ENCODE peak calls at places on chromosomes 3 and 15, in ten cellular contexts. W is NB4, S is Peyer's patch, Z is right lobe of liver, X is bronchial epithelial cell, M is cardiac muscle cell, K is neural crest cell, A is tibial artery, C is Calu3, R is neural progenitor cell. E is an unnamed sample.
A peak's percentile ranks its signal among the peaks of the same experiment; 100 is the strongest.

GRCh38 chr3:116920836-116921596 is 211.4 kb downstream of the TUSC7 start:
- DNase-seq in A (no peak), R (no peak), K (no peak), C (no peak), Z (no peak), W (no peak), S (no peak), X (peak; percentile 72), M (no peak), E (no peak)

GRCh38 chr15:59687831-59688230 is 1.3 kb downstream of the BNIP2 start:
- DNase-seq in S (no peak), Z (no peak), C (no peak), W (peak; percentile 68), X (peak; percentile 47), K (no peak), A (no peak), M (peak; percentile 57), R (no peak), E (no peak)

GRCh38 chr3:86180696-86181095 is 810.3 kb downstream of the VGLL3 start:
- DNase-seq in Z (no peak), S (no peak), A (no peak), C (peak; percentile 39), M (no peak), K (no peak), R (peak; percentile 39), W (peak; percentile 4), X (peak; percentile 20), E (no peak)

GRCh38 chr3:135987647-135988046 is 22.1 kb downstream of the PPP2R3A start:
- DNase-seq in K (no peak), W (no peak), M (peak; percentile 30), Z (no peak), R (no peak), S (no peak), A (no peak), C (no peak), X (no peak), E (no peak)

GRCh38 chr3:66041828-66042227 is 3.1 kb upstream of the MAGI1 start:
- DNase-seq in S (no peak), A (no peak), W (no peak), K (no peak), X (no peak), C (no peak), M (no peak), R (no peak), Z (no peak), E (no peak)

GRCh38 chr3:72721696-72722381 is 126.4 kb downstream of the SHQ1 start:
- DNase-seq in K (no peak), C (no peak), W (no peak), A (no peak), R (peak; percentile 22), Z (no peak), X (no peak), M (no peak), S (no peak), E (no peak)

GRCh38 chr3:192566706-192567290 is 160.5 kb downstream of the FGF12 start:
- DNase-seq in K (peak; percentile 71), S (peak; percentile 41), A (peak; percentile 81), Z (peak; percentile 68), X (peak; percentile 74), C (peak; percentile 82), R (peak; percentile 80), M (peak; percentile 92), W (peak; percentile 71), E (no peak)

GRCh38 chr3:149472393-149472792 is 2.1 kb upstream of the TM4SF4 start:
- DNase-seq in M (peak; percentile 55), Z (no peak), A (no peak), K (no peak), R (no peak), C (no peak), S (no peak), X (no peak), W (no peak), E (no peak)

GRCh38 chr3:193693774-193694173 is 100.8 kb downstream of the OPA1 start:
- DNase-seq in M (no peak), W (peak; percentile 9), A (no peak), X (no peak), R (no peak), Z (no peak), K (no peak), S (peak; percentile 35), C (no peak), E (no peak)

GRCh38 chr3:65044401-65044800 is 356.6 kb upstream of the ADAMTS9 start:
- DNase-seq in W (no peak), X (no peak), S (no peak), M (no peak), R (no peak), C (no peak), A (no peak), Z (no peak), K (no peak), E (no peak)

GRCh38 chr3:129593230-129593594 is 13.3 kb downstream of the PLXND1 start:
- DNase-seq in A (no peak), M (no peak), Z (no peak), C (no peak), K (no peak), W (no peak), S (no peak), R (no peak), X (no peak), E (no peak)

GRCh38 chr3:140712301-140712700 is 34.4 kb downstream of the TRIM42 start:
- DNase-seq in S (no peak), X (no peak), C (no peak), W (no peak), M (no peak), R (no peak), K (no peak), Z (no peak), A (no peak), E (no peak)

GRCh38 chr3:130354430-130354829 is 9.0 kb downstream of the COL6A5 start:
- DNase-seq in R (no peak), Z (no peak), M (peak; percentile 17), W (peak; percentile 72), C (no peak), X (peak; percentile 49), K (no peak), A (no peak), S (no peak), E (no peak)

GRCh38 chr3:129312021-129312639 is 33.5 kb downstream of the HMCES start:
- DNase-seq in M (no peak), C (no peak), Z (no peak), R (no peak), X (peak; percentile 24), S (no peak), A (no peak), K (no peak), W (peak; percentile 14), E (peak; percentile 34)

GRCh38 chr3:166211451-166211850 is 374.2 kb upstream of the BCHE start:
- DNase-seq in X (no peak), M (no peak), K (no peak), Z (no peak), W (no peak), C (no peak), R (peak; percentile 86), S (no peak), A (no peak), E (no peak)

GRCh38 chr3:354433-354832 is 157.9 kb downstream of the CHL1 start:
- DNase-seq in K (peak; percentile 46), A (no peak), C (peak; percentile 54), S (peak; percentile 49), M (peak; percentile 38), R (peak; percentile 61), Z (no peak), W (peak; percentile 55), X (peak; percentile 62), E (no peak)

GRCh38 chr15:37767841-37768455 is 166.5 kb upstream of the TMCO5A start:
- DNase-seq in M (peak; percentile 33), X (peak; percentile 76), W (no peak), C (no peak), R (no peak), K (no peak), S (no peak), A (no peak), Z (no peak), E (no peak)

DNA sequence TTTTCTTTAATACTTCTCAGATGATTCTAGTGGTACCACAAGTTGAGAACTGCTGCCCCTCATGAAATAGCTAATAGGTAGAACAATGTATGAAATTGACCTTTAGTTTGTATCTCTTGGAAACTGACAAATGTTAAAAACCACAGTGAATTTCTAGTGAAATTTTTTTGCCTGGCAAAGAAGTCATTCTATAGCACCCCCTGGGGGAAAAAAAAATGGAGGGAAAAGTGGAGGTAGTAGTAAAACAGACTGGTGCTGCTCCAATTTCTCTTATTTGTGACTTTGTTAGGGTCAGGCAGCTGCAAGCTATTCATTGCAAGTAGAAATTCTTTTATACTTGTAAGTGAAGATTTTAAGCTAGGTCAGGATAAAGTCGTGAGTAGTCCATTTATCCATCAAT is 605.0 kb downstream of the NLGN1 start:
- DNase-seq in C (peak; percentile 55), Z (no peak), S (no peak), A (no peak), K (peak; percentile 1), W (peak; percentile 2), M (peak; percentile 1), X (no peak), R (no peak), E (no peak)
- TF ChIP-seq CTCF in C (peak; percentile 61), Z (no peak), S (no peak), A (peak; percentile 12), K (peak; percentile 43), W (no peak), M (peak; percentile 19), X (peak; percentile 1), R (peak; percentile 42), E (no peak)

GRCh38 chr15:89139613-89140499 is 51.6 kb downstream of the ABHD2 start:
- DNase-seq in M (peak; percentile 51), R (peak; percentile 31), Z (no peak), S (no peak), X (no peak), A (no peak), W (peak; percentile 37), C (no peak), K (no peak), E (no peak)
- TF ChIP-seq CTCF in M (peak; percentile 33), R (peak; percentile 27), Z (no peak), S (no peak), X (no peak), A (peak; percentile 2), W (peak; percentile 10), C (no peak), K (peak; percentile 13), E (no peak)

GRCh38 chr3:56962922-56963321 is 97.5 kb upstream of the SPATA12 start:
- DNase-seq in X (no peak), K (no peak), R (no peak), M (no peak), A (no peak), W (no peak), C (no peak), S (no peak), Z (no peak), E (no peak)
- TF ChIP-seq CTCF in X (no peak), K (no peak), R (no peak), M (no peak), A (no peak), W (no peak), C (no peak), S (no peak), Z (no peak), E (no peak)

DNA sequence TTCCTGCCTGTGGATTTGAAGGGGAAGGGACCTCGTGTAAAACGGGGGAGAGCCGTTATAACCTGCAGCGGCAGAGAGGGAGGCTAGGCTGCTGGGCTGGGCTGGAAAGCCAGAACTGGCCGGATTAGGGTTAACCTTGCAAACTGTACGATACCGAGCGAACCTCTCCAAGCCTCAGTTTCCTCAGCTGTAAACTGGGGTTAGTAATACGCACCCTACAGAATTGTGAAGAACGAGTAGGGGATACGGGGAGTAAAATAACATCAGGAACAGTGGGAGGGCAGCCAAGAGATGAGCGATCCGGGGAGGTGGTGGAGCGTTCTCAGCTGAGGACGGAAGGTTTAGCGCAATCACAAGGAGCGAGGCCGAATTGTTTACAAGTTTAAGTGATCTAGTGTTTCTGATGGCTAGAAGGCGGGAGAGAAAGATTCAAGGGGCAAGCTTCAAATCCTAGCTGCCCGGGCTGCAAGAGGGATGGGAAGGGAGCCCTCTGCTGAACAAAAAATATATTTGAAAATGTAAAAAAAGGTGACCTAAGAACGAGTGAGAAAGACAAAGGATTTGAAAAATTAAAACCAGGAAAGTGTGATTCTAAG is 768 bp upstream of the SEMA5B start:
- DNase-seq in R (peak; percentile 81), K (peak; percentile 29), W (peak; percentile 77), Z (no peak), C (peak; percentile 22), X (peak; percentile 59), S (peak; percentile 18), A (peak; percentile 51), M (peak; percentile 86), E (no peak)
- TF ChIP-seq CTCF in R (peak; percentile 60), K (peak; percentile 74), W (peak; percentile 38), Z (peak; percentile 38), C (peak; percentile 16), X (peak; percentile 40), S (no peak), A (peak; percentile 56), M (peak; percentile 55), E (peak; percentile 19)

E was measured in natural killer cell.